ENCODE peak calls at places on chromosomes 1 and 21, in seven cellular contexts. T is left ventricle myocardium inferior, J is esophagus squamous epithelium, Y is astrocyte of the spinal cord, G is MM.1S, F is K562, E is astrocyte of the cerebellum. Z is an unnamed sample.

GRCh38 chr1:17539526-17540254 is at the start of gene ARHGEF10L:
- DNase-seq in T (peak; percentile 29), J (no peak), Y (no peak), G (no peak), F (peak; percentile 74), E (no peak), Z (no peak)

GRCh38 chr1:94000531-94001282 is 91.5 kb upstream of the GCLM start:
- DNase-seq in T (no peak), J (no peak), Y (no peak), G (no peak), F (peak; percentile 22), E (no peak), Z (no peak)

GRCh38 chr1:230824571-230825060 is 43.7 kb downstream of the C1orf198 start:
- DNase-seq in T (no peak), J (no peak), Y (peak; percentile 17), G (no peak), F (no peak), E (no peak), Z (no peak)

GRCh38 chr1:41364444-41365319 is 3.4 kb downstream of the FOXO6 start:
- DNase-seq in T (no peak), J (no peak), Y (no peak), G (no peak), F (no peak), E (no peak), Z (no peak)

GRCh38 chr1:46804027-46804889 is 5.4 kb downstream of the CYP4B1 start:
- DNase-seq in T (peak; percentile 61), J (no peak), Y (no peak), G (peak; percentile 39), F (no peak), E (no peak), Z (no peak)

GRCh38 chr1:180150982-180151381 is 3.7 kb upstream of the QSOX1 start:
- DNase-seq in T (no peak), J (no peak), Y (no peak), G (no peak), F (no peak), E (no peak), Z (no peak)

GRCh38 chr1:94541175-94542087 is at the start of gene F3:
- DNase-seq in T (peak; percentile 89), J (peak; percentile 6), Y (peak; percentile 88), G (peak; percentile 56), F (peak; percentile 87), E (peak; percentile 52), Z (no peak)

GRCh38 chr1:160576430-160576829 is 2.9 kb downstream of the CD84 start:
- DNase-seq in T (no peak), J (no peak), Y (no peak), G (no peak), F (no peak), E (no peak), Z (no peak)

GRCh38 chr1:2607681-2608041 is 21.1 kb downstream of the PRXL2B start:
- DNase-seq in T (no peak), J (no peak), Y (no peak), G (no peak), F (no peak), E (no peak), Z (no peak)

GRCh38 chr21:44857127-44857892 is 16.2 kb downstream of the PTTG1IP start:
- DNase-seq in T (no peak), J (no peak), Y (no peak), G (no peak), F (no peak), E (no peak), Z (no peak)

GRCh38 chr1:224182057-224182865 is 779 bp upstream of the DEGS1 start:
- DNase-seq in T (no peak), J (no peak), Y (no peak), G (peak; percentile 94), F (no peak), E (no peak), Z (no peak)

GRCh38 chr21:16243396-16243795 is 513.6 kb downstream of the USP25 start:
- DNase-seq in T (no peak), J (no peak), Y (no peak), G (no peak), F (no peak), E (no peak), Z (no peak)

GRCh38 chr21:20040768-20041167 is 957.4 kb upstream of the NCAM2 start:
- DNase-seq in T (no peak), J (no peak), Y (no peak), G (peak; percentile 10), F (no peak), E (no peak), Z (no peak)
- TF ChIP-seq CTCF in T (peak; percentile 59), J (no peak), Y (no peak), G (peak; percentile 25), F (no peak), E (no peak), Z (no peak)

DNA sequence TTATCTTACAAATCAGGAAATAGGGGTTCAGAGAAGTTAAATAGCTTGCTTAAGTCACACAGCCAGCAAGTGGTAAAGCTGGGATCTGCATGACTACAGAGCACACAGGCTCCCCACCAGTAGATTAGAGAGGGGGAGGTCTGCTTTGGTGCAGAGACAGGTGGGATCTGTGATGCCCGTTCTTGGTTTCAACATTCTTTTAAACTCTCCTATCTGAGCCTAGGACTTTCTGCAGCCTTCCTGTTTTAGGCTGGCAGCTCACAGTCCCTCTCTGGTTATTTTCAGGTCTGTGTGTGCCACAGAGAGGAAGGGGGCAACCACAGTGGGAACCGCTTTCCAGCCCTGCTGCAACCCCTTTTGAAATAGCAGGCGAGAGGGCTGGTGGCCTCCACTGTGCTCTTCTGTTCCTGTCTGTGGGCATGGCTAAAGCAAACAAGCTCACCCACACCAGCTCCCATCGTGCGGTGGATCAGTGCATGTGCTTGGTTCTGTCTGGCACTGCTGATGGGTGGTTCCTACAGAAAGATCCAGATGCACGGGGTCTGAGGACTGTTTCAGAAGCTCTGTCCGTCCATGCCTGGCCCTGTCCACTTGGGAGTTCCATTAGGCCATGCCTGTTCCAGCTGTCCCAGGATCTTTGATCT is 1.7 kb upstream of the IL6R start:
- DNase-seq in T (no peak), J (no peak), Y (no peak), G (peak; percentile 85), F (no peak), E (no peak), Z (no peak)
- H3K4me3 ChIP-seq in T (no peak overlapping the region), J (no peak overlapping the region), Y (no peak overlapping the region), G (no peak overlapping the region), F (no peak overlapping the region), E (no peak overlapping the region), Z (no peak overlapping the region)

GRCh38 chr21:28742527-28742926 is 250.2 kb downstream of the LTN1 start:
- DNase-seq in T (no peak), J (no peak), Y (peak; percentile 65), G (no peak), F (no peak), E (peak; percentile 32), Z (no peak)
- TF ChIP-seq CTCF in T (peak; percentile 46), J (no peak), Y (no peak), G (peak; percentile 19), F (no peak), E (no peak), Z (peak; percentile 38)

GRCh38 chr1:226711976-226712778 is 26.9 kb downstream of the ITPKB start:
- DNase-seq in T (no peak), J (no peak), Y (no peak), G (peak; percentile 94), F (no peak), E (no peak), Z (no peak)
- H3K4me3 ChIP-seq in T (no peak overlapping the region), J (no peak overlapping the region), Y (no peak overlapping the region), G (peak overlapping the region; percentile 49), F (no peak overlapping the region), E (no peak overlapping the region), Z (no peak overlapping the region)

GRCh38 chr21:34020005-34020847 is 53.2 kb upstream of the MRPS6 start:
- DNase-seq in T (no peak), J (no peak), Y (no peak), G (peak; percentile 61), F (no peak), E (no peak), Z (no peak)
- TF ChIP-seq CTCF in T (no peak), J (no peak), Y (no peak), G (peak; percentile 43), F (no peak), E (no peak), Z (no peak)

Z was measured in BJ.